ENCODE peak calls at places on chromosomes 2 and 18, in ten cellular contexts. L is PC-9; U is heart left ventricle; C is left lung; P is SK-N-SH; M is sigmoid colon; Y is naive thymus-derived CD4-positive, alpha-beta T cell; B is effector memory CD4-positive, alpha-beta T cell; K is endodermal cell; Z is uterus. D is an unnamed sample.
A peak's percentile ranks its signal among the peaks of the same experiment; 100 is the strongest.

GRCh38 chr2:197873293-197873701 is 68.9 kb downstream of the PLCL1 start:
- DNase-seq in P (no peak), C (no peak), L (no peak), Z (no peak), Y (no peak), U (peak; percentile 16), M (no peak), K (peak; percentile 80), B (no peak), D (no peak)

GRCh38 chr2:27798948-27799645 is 27.6 kb downstream of the MRPL33 start:
- DNase-seq in P (no peak), L (peak; percentile 89), M (peak; percentile 85), K (peak; percentile 80), Z (peak; percentile 70), C (no peak), U (peak; percentile 38), B (no peak), Y (no peak), D (peak; percentile 28)

GRCh38 chr2:232458051-232458660 is 2.2 kb downstream of the ALPI start:
- DNase-seq in U (no peak), P (no peak), Y (no peak), B (no peak), M (peak; percentile 57), K (peak; percentile 25), Z (no peak), C (no peak), L (no peak), D (no peak)

GRCh38 chr18:48317781-48318381 is 91.3 kb downstream of the ZBTB7C start:
- DNase-seq in K (no peak), Y (no peak), B (no peak), P (no peak), C (no peak), L (no peak), Z (no peak), M (no peak), U (no peak), D (no peak)

GRCh38 chr2:212495076-212495475 is 43.5 kb downstream of the ERBB4 start:
- DNase-seq in Z (no peak), K (no peak), L (no peak), P (no peak), M (no peak), B (no peak), Y (no peak), C (no peak), U (no peak), D (no peak)

GRCh38 chr2:173854840-173855239 is 110.3 kb downstream of the SP3 start:
- DNase-seq in K (no peak), M (no peak), Y (no peak), P (no peak), Z (no peak), L (peak; percentile 14), B (no peak), U (no peak), C (no peak), D (no peak)

GRCh38 chr2:59939173-59939572 is 614.3 kb downstream of the BCL11A start:
- DNase-seq in P (no peak), M (no peak), L (no peak), Z (no peak), U (no peak), C (no peak), Y (no peak), B (no peak), K (no peak), D (no peak)

GRCh38 chr18:27493182-27493581 is 308.1 kb upstream of the CHST9 start:
- DNase-seq in C (no peak), K (no peak), U (no peak), Y (no peak), B (no peak), L (no peak), P (no peak), Z (no peak), M (no peak), D (no peak)

GRCh38 chr2:18074476-18074875 is 196.0 kb downstream of the KCNS3 start:
- DNase-seq in Y (no peak), B (no peak), P (no peak), C (no peak), M (no peak), K (no peak), U (no peak), Z (no peak), L (no peak), D (no peak)

GRCh38 chr2:185970148-185970852 is 231.7 kb downstream of the FSIP2 start:
- DNase-seq in Y (no peak), K (no peak), L (no peak), U (no peak), M (no peak), Z (no peak), P (no peak), C (no peak), B (no peak), D (no peak)

GRCh38 chr2:232348936-232349335 is 29.6 kb upstream of the ALPP start:
- DNase-seq in M (peak; percentile 44), C (no peak), Z (no peak), P (no peak), B (no peak), K (no peak), L (peak; percentile 62), Y (no peak), U (no peak), D (no peak)

GRCh38 chr18:61609131-61609530 is 275.9 kb downstream of the CDH20 start:
- DNase-seq in Y (no peak), C (no peak), B (no peak), U (no peak), M (no peak), K (no peak), P (no peak), L (no peak), Z (no peak), D (no peak)

GRCh38 chr2:200455958-200456421 is 53.9 kb downstream of the KCTD18 start:
- DNase-seq in L (no peak), B (no peak), C (no peak), M (no peak), K (no peak), Z (no peak), Y (no peak), U (no peak), P (no peak), D (no peak)

GRCh38 chr18:9474103-9474982 is 970 bp upstream of the RALBP1 start:
- DNase-seq in C (no peak), M (peak; percentile 92), U (no peak), P (peak; percentile 81), L (no peak), Z (peak; percentile 14), Y (peak; percentile 29), K (peak; percentile 59), B (no peak), D (no peak)

GRCh38 chr2:187544371-187545080 is 9.7 kb downstream of the TFPI start:
- DNase-seq in L (peak; percentile 51), P (no peak), K (no peak), U (no peak), B (no peak), C (no peak), M (no peak), Y (no peak), Z (peak; percentile 50), D (no peak)

DNA sequence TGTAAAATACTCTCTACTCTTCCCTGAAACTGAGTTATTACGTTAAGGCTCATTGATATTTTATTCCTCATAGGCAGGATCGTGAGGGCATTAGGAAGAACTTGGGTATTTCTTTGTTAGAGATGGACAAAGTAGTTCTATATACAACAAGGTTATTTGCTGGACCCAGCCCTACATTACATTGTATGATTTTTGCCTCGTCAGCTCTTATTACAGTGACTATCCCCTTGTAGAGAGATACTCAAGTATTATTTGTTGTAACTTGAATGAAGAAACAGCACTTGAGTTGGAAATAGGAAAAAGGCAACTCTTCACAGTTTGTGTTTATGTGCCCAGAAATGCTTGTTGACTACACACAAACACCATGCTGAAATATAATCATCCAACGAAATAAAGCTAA is 947.5 kb downstream of the DPP10 start:
- DNase-seq in C (no peak), M (no peak), Z (no peak), L (no peak), K (no peak), P (no peak), U (no peak), Y (no peak), B (no peak), D (no peak)
- H3K9me3 ChIP-seq in C (no peaks in the 10 kb centered on the region), M (no peaks in the 10 kb centered on the region), Z (no peaks in the 10 kb centered on the region), L (no peaks in the 10 kb centered on the region), K (peaks cover 3% of the 10 kb centered on the region), P (no peaks in the 10 kb centered on the region), U (no peaks in the 10 kb centered on the region), Y (no peaks in the 10 kb centered on the region), B (no peaks in the 10 kb centered on the region), D (peaks cover 6% of the 10 kb centered on the region)

DNA sequence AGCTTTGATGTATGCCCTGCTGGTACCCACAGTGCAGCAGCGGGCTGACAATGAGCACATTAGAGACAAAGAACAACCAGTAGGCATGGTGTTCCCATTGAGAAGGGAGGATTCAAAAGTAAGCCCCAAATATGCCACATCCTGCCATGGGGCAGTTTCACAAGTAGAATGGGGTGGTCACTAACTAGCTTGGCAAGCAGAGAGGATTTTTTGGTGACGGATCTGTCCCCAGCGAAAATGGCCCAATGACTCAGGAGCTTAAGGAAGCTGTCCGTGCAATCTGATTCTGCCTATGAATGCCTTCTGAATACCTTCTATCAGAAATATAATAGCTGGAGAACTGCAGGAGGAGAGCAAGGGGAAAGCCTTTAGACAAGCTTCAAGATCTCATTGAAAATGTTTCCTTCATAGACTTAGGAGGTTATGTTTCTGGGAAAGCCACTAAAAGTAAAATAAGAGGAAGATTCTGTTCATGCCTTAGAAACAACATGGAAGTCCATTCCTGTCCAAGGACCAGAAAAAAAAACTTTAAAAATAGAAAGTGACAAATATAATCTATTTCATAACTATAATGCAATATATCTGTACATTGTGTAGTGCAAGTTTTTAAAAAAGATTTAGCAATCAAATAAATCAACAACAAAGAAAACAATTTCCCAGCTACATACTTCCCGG is 117.5 kb upstream of the SLC14A2 start:
- DNase-seq in L (no peak), B (no peak), Y (no peak), M (no peak), Z (no peak), P (no peak), U (no peak), K (no peak), C (no peak), D (no peak)
- H3K27me3 ChIP-seq in L (peaks cover 64% of the 10 kb centered on the region), B (no peaks in the 10 kb centered on the region), Y (no peaks in the 10 kb centered on the region), M (no peaks in the 10 kb centered on the region), Z (no peaks in the 10 kb centered on the region), P (no peaks in the 10 kb centered on the region), U (no peaks in the 10 kb centered on the region), K (peaks cover 8% of the 10 kb centered on the region), C (no peaks in the 10 kb centered on the region), D (peaks cover 13% of the 10 kb centered on the region)

DNA sequence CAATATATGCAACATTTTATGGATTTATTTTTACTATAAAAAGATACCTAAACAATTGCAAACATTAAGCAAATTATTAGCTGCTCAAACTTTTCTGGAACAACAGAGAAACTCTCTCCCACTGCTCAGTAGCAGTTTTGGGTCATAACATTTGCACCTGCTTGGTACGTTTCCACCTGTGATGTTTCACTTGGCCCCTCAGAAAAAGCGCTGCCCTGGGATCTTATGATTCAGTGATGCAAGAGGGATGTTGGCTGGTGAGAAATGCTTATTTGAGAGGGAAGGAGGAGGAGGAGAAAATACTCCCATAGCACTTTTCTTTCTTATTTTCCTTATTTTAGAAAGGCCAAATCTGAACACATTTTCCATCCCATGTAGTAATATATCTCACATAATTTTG is 9.2 kb downstream of the IRS1 start:
- DNase-seq in U (no peak), B (no peak), P (no peak), K (no peak), Z (peak; percentile 28), Y (no peak), L (no peak), C (no peak), M (no peak), D (no peak)
- H3K4me1 ChIP-seq in U (peaks cover 76% of the 10 kb centered on the region), B (peaks cover 13% of the 10 kb centered on the region), P (peaks cover 26% of the 10 kb centered on the region), K (peaks cover 7% of the 10 kb centered on the region), Z (peaks cover 6% of the 10 kb centered on the region), Y (peaks cover 8% of the 10 kb centered on the region), L (peaks cover 32% of the 10 kb centered on the region), C (peaks cover 29% of the 10 kb centered on the region), M (peaks cover 79% of the 10 kb centered on the region), D (peaks cover 90% of the 10 kb centered on the region)

GRCh38 chr2:63562751-63563150 is 25.5 kb downstream of the WDPCP start:
- DNase-seq in K (no peak), P (no peak), L (no peak), M (no peak), Y (no peak), Z (no peak), B (no peak), C (no peak), U (no peak), D (no peak)
- H3K9me3 ChIP-seq in K (peaks cover 56% of the 10 kb centered on the region), P (peaks cover 5% of the 10 kb centered on the region), L (peaks cover 5% of the 10 kb centered on the region), M (no peaks in the 10 kb centered on the region), Y (peaks cover 4% of the 10 kb centered on the region), Z (no peaks in the 10 kb centered on the region), B (no peaks in the 10 kb centered on the region), C (no peaks in the 10 kb centered on the region), U (no peaks in the 10 kb centered on the region), D (peaks cover 45% of the 10 kb centered on the region)

D was measured in left ventricle myocardium inferior.